ENCODE peak calls at places on chromosomes 3 and 15, in seven cellular contexts. Y is H9, G is uterus, W is PC-3, A is astrocyte, R is PC-9, M is dorsolateral prefrontal cortex. J is an unnamed sample.

GRCh38 chr15:48532938-48533337 is 112.6 kb downstream of the FBN1 start:
- DNase-seq in M (no peak), Y (no peak), W (no peak), G (no peak), R (no peak), A (no peak), J (no peak)

GRCh38 chr3:116059421-116060096 is 385.7 kb downstream of the LSAMP start:
- DNase-seq in W (peak; percentile 88), G (no peak), Y (peak; percentile 84), M (no peak), R (peak; percentile 77), A (peak; percentile 97), J (peak; percentile 97)

GRCh38 chr3:159451482-159451881 is 537.2 kb upstream of the IL12A start:
- DNase-seq in Y (no peak), G (no peak), M (no peak), W (peak; percentile 25), A (no peak), R (no peak), J (no peak)

GRCh38 chr3:71132995-71133730 is 450.4 kb downstream of the FOXP1 start:
- DNase-seq in A (no peak), Y (no peak), R (no peak), W (no peak), G (no peak), M (no peak), J (no peak)

GRCh38 chr3:11601446-11602241 is 42.1 kb downstream of the VGLL4 start:
- DNase-seq in M (peak; percentile 62), Y (peak; percentile 50), A (peak; percentile 69), W (peak; percentile 51), R (no peak), G (peak; percentile 63), J (no peak)

GRCh38 chr3:81968628-81969027 is 207.2 kb upstream of the GBE1 start:
- DNase-seq in R (no peak), M (no peak), Y (no peak), A (peak; percentile 20), W (no peak), G (no peak), J (no peak)

GRCh38 chr3:46664188-46664970 is 29.1 kb downstream of the ALS2CL start:
- DNase-seq in R (no peak), W (no peak), M (peak; percentile 32), Y (peak; percentile 19), A (no peak), G (no peak), J (no peak)

GRCh38 chr3:168467085-168467714 is 371.5 kb upstream of the GOLIM4 start:
- DNase-seq in R (no peak), W (peak; percentile 64), G (no peak), M (no peak), A (peak; percentile 22), Y (peak; percentile 34), J (no peak)

GRCh38 chr3:56725175-56725574 is 42.1 kb upstream of the TASOR start:
- DNase-seq in M (no peak), Y (no peak), R (no peak), W (no peak), A (peak; percentile 6), G (no peak), J (no peak)

GRCh38 chr15:92392462-92392861 is 1.2 kb upstream of the ST8SIA2 start:
- DNase-seq in M (no peak), R (no peak), Y (peak; percentile 66), W (no peak), G (no peak), A (no peak), J (no peak)

GRCh38 chr15:60297047-60297446 is 100.7 kb downstream of the ANXA2 start:
- DNase-seq in A (no peak), G (no peak), Y (no peak), M (no peak), W (no peak), R (no peak), J (peak; percentile 63)

GRCh38 chr15:43514241-43515057 is 3.0 kb upstream of the MAP1A start:
- DNase-seq in G (no peak), A (peak; percentile 28), M (peak; percentile 82), Y (peak; percentile 67), W (peak; percentile 41), R (no peak), J (no peak)

GRCh38 chr3:101939391-101939790 is 90.1 kb downstream of the NFKBIZ start:
- DNase-seq in W (no peak), R (no peak), Y (no peak), M (no peak), G (no peak), A (peak; percentile 36), J (no peak)

GRCh38 chr3:181486496-181486895 is 225.2 kb upstream of the SOX2 start:
- DNase-seq in A (no peak), R (no peak), M (no peak), Y (no peak), W (no peak), G (no peak), J (no peak)

GRCh38 chr15:68187559-68187958 is 17.6 kb downstream of the CALML4 start:
- DNase-seq in W (no peak), G (peak; percentile 67), A (peak; percentile 84), Y (no peak), M (no peak), R (no peak), J (peak; percentile 49)

GRCh38 chr3:71067977-71068376 is 515.6 kb downstream of the FOXP1 start:
- DNase-seq in R (no peak), G (no peak), Y (no peak), W (no peak), A (no peak), M (no peak), J (no peak)

GRCh38 chr3:158918008-158918407 is 116.2 kb downstream of the MFSD1 start:
- DNase-seq in R (peak; percentile 41), Y (peak; percentile 75), G (no peak), M (peak; percentile 38), W (peak; percentile 68), A (peak; percentile 74), J (peak; percentile 57)

GRCh38 chr3:52834871-52835501 is at the start of gene MUSTN1:
- DNase-seq in M (no peak), A (no peak), Y (no peak), R (no peak), W (no peak), G (peak; percentile 31), J (no peak)

GRCh38 chr3:69164296-69164695 is 41.9 kb upstream of the LMOD3 start:
- DNase-seq in M (no peak), A (no peak), G (no peak), Y (no peak), W (no peak), R (peak; percentile 38), J (no peak)

GRCh38 chr15:61857169-61857829 is 202.9 kb downstream of the VPS13C start:
- DNase-seq in W (no peak), G (no peak), Y (no peak), R (no peak), M (no peak), A (no peak), J (no peak)

GRCh38 chr15:36798789-36799188 is 219.4 kb downstream of the CDIN1 start:
- DNase-seq in Y (no peak), G (no peak), R (no peak), M (no peak), W (no peak), A (peak; percentile 22), J (no peak)

GRCh38 chr15:80615783-80616391 is 79.2 kb upstream of the ABHD17C start:
- DNase-seq in Y (no peak), M (no peak), W (peak; percentile 7), A (peak; percentile 39), G (peak; percentile 34), R (peak; percentile 37), J (peak; percentile 48)

GRCh38 chr3:42698911-42699230 is 3.7 kb downstream of the HHATL start:
- DNase-seq in G (no peak), A (no peak), R (no peak), Y (no peak), W (no peak), M (peak; percentile 27), J (no peak)

GRCh38 chr15:85494035-85494793 is 113.8 kb downstream of the AKAP13 start:
- DNase-seq in M (no peak), Y (no peak), R (peak; percentile 95), A (peak; percentile 92), G (no peak), W (peak; percentile 95), J (peak; percentile 93)

GRCh38 chr3:58260261-58260731 is 22.7 kb downstream of the ABHD6 start:
- DNase-seq in W (peak; percentile 96), Y (no peak), A (peak; percentile 94), R (peak; percentile 79), G (no peak), M (no peak), J (no peak)

GRCh38 chr3:99499235-99499798 is 139.1 kb upstream of the COL8A1 start:
- DNase-seq in R (peak; percentile 48), A (peak; percentile 34), G (peak; percentile 32), W (peak; percentile 77), M (no peak), Y (no peak), J (peak; percentile 42)

DNA sequence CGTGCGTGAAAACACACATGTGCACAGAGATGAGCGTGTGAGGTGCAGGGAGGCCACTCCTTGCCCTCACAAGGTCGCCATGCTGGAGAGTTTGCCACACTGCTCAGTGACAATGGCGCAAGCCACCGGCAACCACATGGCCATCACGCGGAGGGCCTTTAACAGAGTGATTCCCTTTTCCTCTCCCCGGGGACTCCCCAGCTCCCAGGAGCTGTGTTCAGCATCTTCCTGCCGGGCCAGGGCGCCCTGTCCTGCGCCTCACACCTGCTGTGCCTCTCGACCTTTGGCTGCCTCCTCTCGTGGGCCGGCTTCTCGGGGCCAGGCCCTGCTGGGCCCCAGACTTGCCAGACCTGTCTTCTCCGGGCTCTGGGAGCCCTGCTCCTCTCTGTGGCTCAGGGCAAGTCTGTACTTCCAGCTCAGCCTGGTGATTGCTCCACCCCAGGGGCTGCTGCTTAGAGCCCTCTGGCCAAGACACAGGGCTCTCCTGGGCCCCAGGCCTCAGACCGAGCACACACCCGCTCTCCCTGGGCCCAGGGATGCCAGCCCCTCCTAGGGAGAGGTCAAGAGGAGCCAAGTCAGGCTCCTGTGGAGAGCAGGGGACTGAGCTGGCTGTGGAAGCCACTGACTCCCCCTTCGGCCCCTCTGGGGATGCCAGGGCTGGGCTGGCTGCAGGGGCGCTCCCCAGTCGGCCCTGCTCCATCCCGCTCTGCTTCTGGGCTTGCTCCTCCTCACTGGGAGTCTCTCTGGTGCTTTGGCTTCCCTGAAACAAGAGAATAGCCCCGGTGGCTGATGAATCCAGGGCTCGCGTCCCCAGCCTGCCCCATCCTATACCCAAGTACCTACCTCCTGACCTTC is 5.6 kb downstream of the CCDC9B start:
- DNase-seq in Y (no peak), G (no peak), M (no peak), W (no peak), R (no peak), A (no peak), J (no peak)
- H3K27ac ChIP-seq in Y (no peak overlapping the region), G (peak overlapping the region; percentile 69), M (no peak overlapping the region), W (no peak overlapping the region), R (no peak overlapping the region), A (no peak overlapping the region), J (peak overlapping the region; percentile 99)

GRCh38 chr3:62051506-62051905 is 321.8 kb downstream of the FEZF2 start:
- DNase-seq in A (no peak), M (no peak), R (no peak), W (no peak), G (no peak), Y (no peak), J (peak; percentile 18)
- TF ChIP-seq CTCF in A (peak; percentile 38), M (no peak), R (peak; percentile 35), W (peak; percentile 28), G (no peak), Y (peak; percentile 75), J (peak; percentile 52)

GRCh38 chr15:51677453-51677852 is 3.9 kb upstream of the SCG3 start:
- DNase-seq in M (no peak), Y (no peak), A (no peak), G (no peak), W (no peak), R (no peak), J (no peak)
- H3K27ac ChIP-seq in M (no peak overlapping the region), Y (no peak overlapping the region), A (no peak overlapping the region), G (no peak overlapping the region), W (no peak overlapping the region), R (no peak overlapping the region), J (no peak overlapping the region)

GRCh38 chr3:184229424-184230080 is at the start of gene VWA5B2:
- DNase-seq in A (peak; percentile 15), G (peak; percentile 60), Y (peak; percentile 82), W (peak; percentile 80), R (peak; percentile 60), M (peak; percentile 70), J (peak; percentile 66)
- TF ChIP-seq CTCF in A (no peak), G (peak; percentile 17), Y (peak; percentile 46), W (no peak), R (peak; percentile 29), M (peak; percentile 23), J (peak; percentile 17)